ENCODE peak calls at places on chromosomes 2 and 18, in nine cellular contexts. Z is caudate nucleus, N is epithelial cell of esophagus, I is cardiac fibroblast, H is adrenal gland, K is Panc1, O is GM19239, T is RWPE1, W is posterior cingulate gyrus. E is an unnamed sample.

GRCh38 chr2:178066890-178067669 is 5.5 kb downstream of the PDE11A start:
- DNase-seq in Z (no peak), N (no peak), I (no peak), H (no peak), K (no peak), O (no peak), T (no peak), W (no peak), E (no peak)

GRCh38 chr2:225379861-225380260 is 19.6 kb upstream of the NYAP2 start:
- DNase-seq in Z (no peak), N (no peak), I (no peak), H (no peak), K (no peak), O (no peak), T (no peak), W (no peak), E (no peak)

GRCh38 chr2:102488063-102488462 is 15.0 kb downstream of the SLC9A4 start:
- DNase-seq in Z (no peak), N (peak; percentile 98), I (peak; percentile 21), H (no peak), K (no peak), O (no peak), T (peak; percentile 69), W (no peak), E (no peak)

GRCh38 chr2:168239281-168239680 is 8.1 kb downstream of the STK39 start:
- DNase-seq in Z (no peak), N (no peak), I (no peak), H (no peak), K (no peak), O (no peak), T (no peak), W (no peak), E (no peak)

GRCh38 chr18:22170421-22171262 is 1.3 kb downstream of the GATA6 start:
- DNase-seq in Z (no peak), N (peak; percentile 58), I (peak; percentile 78), H (peak; percentile 77), K (no peak), O (no peak), T (peak; percentile 53), W (no peak), E (peak; percentile 16)

GRCh38 chr2:65429799-65430514 is 2.4 kb downstream of the SPRED2 start:
- DNase-seq in Z (no peak), N (no peak), I (no peak), H (peak; percentile 22), K (no peak), O (no peak), T (no peak), W (no peak), E (no peak)

GRCh38 chr18:23138470-23138869 is 3.2 kb downstream of the CABLES1 start:
- DNase-seq in Z (no peak), N (no peak), I (no peak), H (no peak), K (no peak), O (no peak), T (no peak), W (no peak), E (no peak)

GRCh38 chr18:1012775-1013174 is 108.1 kb downstream of the ADCYAP1 start:
- DNase-seq in Z (no peak), N (no peak), I (no peak), H (no peak), K (no peak), O (no peak), T (no peak), W (no peak), E (no peak)

GRCh38 chr2:98704499-98705332 is 26.2 kb downstream of the MGAT4A start:
- DNase-seq in Z (no peak), N (no peak), I (no peak), H (no peak), K (no peak), O (no peak), T (no peak), W (no peak), E (no peak)

GRCh38 chr18:57040175-57040574 is 106.7 kb upstream of the BOD1L2 start:
- DNase-seq in Z (no peak), N (no peak), I (no peak), H (no peak), K (no peak), O (no peak), T (no peak), W (no peak), E (no peak)

GRCh38 chr2:234251326-234252271 is 201.1 kb downstream of the SPP2 start:
- DNase-seq in Z (no peak), N (peak; percentile 61), I (peak; percentile 98), H (no peak), K (no peak), O (no peak), T (peak; percentile 28), W (no peak), E (no peak)

GRCh38 chr2:68103656-68104055 is 40.9 kb upstream of the C1D start:
- DNase-seq in Z (no peak), N (no peak), I (peak; percentile 16), H (no peak), K (no peak), O (no peak), T (no peak), W (no peak), E (no peak)

GRCh38 chr2:1675633-1676032 is 68.7 kb downstream of the PXDN start:
- DNase-seq in Z (no peak), N (peak; percentile 94), I (peak; percentile 98), H (peak; percentile 17), K (peak; percentile 91), O (no peak), T (peak; percentile 92), W (peak; percentile 31), E (no peak)

GRCh38 chr2:189533274-189534035 is 47.1 kb downstream of the SLC40A1 start:
- DNase-seq in Z (no peak), N (peak; percentile 13), I (no peak), H (no peak), K (no peak), O (no peak), T (no peak), W (no peak), E (no peak)

GRCh38 chr2:133421516-133422324 is 146.5 kb downstream of the NCKAP5 start:
- DNase-seq in Z (no peak), N (no peak), I (no peak), H (no peak), K (no peak), O (peak; percentile 26), T (no peak), W (no peak), E (no peak)

GRCh38 chr2:234245945-234246344 is 195.4 kb downstream of the SPP2 start:
- DNase-seq in Z (no peak), N (peak; percentile 83), I (peak; percentile 94), H (no peak), K (no peak), O (no peak), T (peak; percentile 78), W (no peak), E (no peak)

GRCh38 chr2:10083692-10084566 is 3.7 kb upstream of the CYS1 start:
- DNase-seq in Z (no peak), N (no peak), I (no peak), H (no peak), K (no peak), O (no peak), T (no peak), W (no peak), E (peak; percentile 47)

GRCh38 chr2:19408592-19408991 is 50.2 kb upstream of the OSR1 start:
- DNase-seq in Z (no peak), N (no peak), I (peak; percentile 2), H (no peak), K (no peak), O (no peak), T (no peak), W (no peak), E (no peak)

GRCh38 chr2:25234756-25235155 is 66.4 kb upstream of the POMC start:
- DNase-seq in Z (no peak), N (no peak), I (no peak), H (no peak), K (no peak), O (no peak), T (no peak), W (no peak), E (no peak)

GRCh38 chr2:239193925-239194687 is 206.7 kb downstream of the HDAC4 start:
- DNase-seq in Z (no peak), N (no peak), I (no peak), H (peak; percentile 31), K (no peak), O (no peak), T (no peak), W (peak; percentile 62), E (no peak)

GRCh38 chr2:230137902-230138539 is 69.3 kb upstream of the SLC16A14 start:
- DNase-seq in Z (no peak), N (peak; percentile 90), I (peak; percentile 25), H (no peak), K (peak; percentile 77), O (no peak), T (peak; percentile 65), W (no peak), E (no peak)

GRCh38 chr2:125679903-125680302 is 976.1 kb upstream of the GYPC start:
- DNase-seq in Z (no peak), N (no peak), I (no peak), H (no peak), K (no peak), O (no peak), T (no peak), W (no peak), E (no peak)

GRCh38 chr2:3913252-3913651 is 209.9 kb downstream of the DCDC2C start:
- DNase-seq in Z (no peak), N (no peak), I (no peak), H (no peak), K (no peak), O (no peak), T (no peak), W (no peak), E (no peak)

GRCh38 chr2:36476411-36476810 is 120.8 kb downstream of the CRIM1 start:
- DNase-seq in Z (no peak), N (no peak), I (no peak), H (no peak), K (no peak), O (no peak), T (no peak), W (no peak), E (no peak)

GRCh38 chr2:27051902-27052645 is 606 bp downstream of the AGBL5 start:
- DNase-seq in Z (no peak), N (no peak), I (no peak), H (peak; percentile 48), K (no peak), O (no peak), T (no peak), W (no peak), E (no peak)

GRCh38 chr2:233053928-233054774 is 6.0 kb upstream of the INPP5D start:
- DNase-seq in Z (no peak), N (peak; percentile 52), I (peak; percentile 48), H (peak; percentile 60), K (no peak), O (peak; percentile 83), T (peak; percentile 82), W (peak; percentile 56), E (peak; percentile 66)

GRCh38 chr2:85409719-85410583 is at the start of gene CAPG:
- DNase-seq in Z (no peak), N (peak; percentile 70), I (no peak), H (no peak), K (no peak), O (peak; percentile 65), T (peak; percentile 78), W (no peak), E (peak; percentile 73)

GRCh38 chr2:191231995-191232394 is 13.2 kb upstream of the MYO1B start:
- DNase-seq in Z (no peak), N (peak; percentile 48), I (peak; percentile 70), H (no peak), K (no peak), O (no peak), T (no peak), W (no peak), E (no peak)

GRCh38 chr2:127061377-127062273 is 45.3 kb downstream of the BIN1 start:
- DNase-seq in Z (no peak), N (no peak), I (peak; percentile 60), H (no peak), K (no peak), O (no peak), T (no peak), W (no peak), E (no peak)

GRCh38 chr18:906416-907170 is 1.9 kb downstream of the ADCYAP1 start:
- DNase-seq in Z (no peak), N (no peak), I (peak; percentile 5), H (no peak), K (no peak), O (peak; percentile 9), T (no peak), W (no peak), E (no peak)

GRCh38 chr2:7930800-7931635 is 750.8 kb upstream of the ID2 start:
- DNase-seq in Z (no peak), N (no peak), I (no peak), H (no peak), K (no peak), O (no peak), T (no peak), W (no peak), E (no peak)

E was measured in GM06990.